ENCODE peak calls at places on chromosome 10, in nine cellular contexts. One of them, this sample, is unnamed.

GRCh38 chr10:53134050-53134449 is 361.5 kb upstream of the MBL2 start:
- DNase-seq in Peyer's patch: no peak
- DNase-seq in adrenal gland: no peak
- DNase-seq in transverse colon: no peak
- DNase-seq in ovary: no peak
- DNase-seq in MM.1S: no peak
- DNase-seq in psoas muscle: no peak
- DNase-seq in pancreas: no peak
- DNase-seq in sigmoid colon: no peak
- DNase-seq in this sample: no peak

GRCh38 chr10:98293550-98294269 is 25.7 kb upstream of the LOXL4 start:
- DNase-seq in ovary: no peak
- DNase-seq in psoas muscle: peak; percentile 69
- DNase-seq in pancreas: no peak
- DNase-seq in sigmoid colon: peak; percentile 68
- DNase-seq in MM.1S: no peak
- DNase-seq in transverse colon: no peak
- DNase-seq in adrenal gland: no peak
- DNase-seq in Peyer's patch: no peak
- DNase-seq in this sample: no peak

GRCh38 chr10:121900443-121901174 is 27.2 kb downstream of the ATE1 start:
- DNase-seq in MM.1S: peak; percentile 78
- DNase-seq in psoas muscle: no peak
- DNase-seq in adrenal gland: no peak
- DNase-seq in transverse colon: no peak
- DNase-seq in Peyer's patch: no peak
- DNase-seq in sigmoid colon: no peak
- DNase-seq in pancreas: no peak
- DNase-seq in ovary: no peak
- DNase-seq in this sample: no peak

GRCh38 chr10:4820804-4821401 is 5.1 kb upstream of the AKR1E2 start:
- DNase-seq in Peyer's patch: no peak
- DNase-seq in pancreas: no peak
- DNase-seq in transverse colon: no peak
- DNase-seq in MM.1S: no peak
- DNase-seq in sigmoid colon: no peak
- DNase-seq in adrenal gland: peak; percentile 24
- DNase-seq in psoas muscle: no peak
- DNase-seq in ovary: no peak
- DNase-seq in this sample: no peak

GRCh38 chr10:3477683-3478082 is 305.1 kb upstream of the PITRM1 start:
- DNase-seq in MM.1S: no peak
- DNase-seq in transverse colon: no peak
- DNase-seq in adrenal gland: no peak
- DNase-seq in sigmoid colon: no peak
- DNase-seq in psoas muscle: no peak
- DNase-seq in pancreas: no peak
- DNase-seq in Peyer's patch: no peak
- DNase-seq in ovary: no peak
- DNase-seq in this sample: no peak

GRCh38 chr10:122499491-122499941 is 38.2 kb downstream of the HTRA1 start:
- DNase-seq in ovary: no peak
- DNase-seq in sigmoid colon: peak; percentile 83
- DNase-seq in pancreas: no peak
- DNase-seq in Peyer's patch: peak; percentile 47
- DNase-seq in transverse colon: peak; percentile 26
- DNase-seq in psoas muscle: no peak
- DNase-seq in adrenal gland: no peak
- DNase-seq in MM.1S: no peak
- DNase-seq in this sample: no peak

GRCh38 chr10:103854687-103855423 is 521 bp downstream of the SH3PXD2A start:
- DNase-seq in adrenal gland: peak; percentile 25
- DNase-seq in psoas muscle: peak; percentile 77
- DNase-seq in pancreas: peak; percentile 79
- DNase-seq in Peyer's patch: peak; percentile 69
- DNase-seq in transverse colon: peak; percentile 46
- DNase-seq in MM.1S: no peak
- DNase-seq in sigmoid colon: peak; percentile 78
- DNase-seq in ovary: peak; percentile 70
- DNase-seq in this sample: peak; percentile 48

GRCh38 chr10:90577569-90577968 is 280.3 kb downstream of the HTR7 start:
- DNase-seq in ovary: no peak
- DNase-seq in Peyer's patch: no peak
- DNase-seq in MM.1S: no peak
- DNase-seq in adrenal gland: no peak
- DNase-seq in pancreas: no peak
- DNase-seq in transverse colon: no peak
- DNase-seq in sigmoid colon: no peak
- DNase-seq in psoas muscle: no peak
- DNase-seq in this sample: no peak

GRCh38 chr10:123559066-123559822 is 106.9 kb upstream of the GPR26 start:
- DNase-seq in MM.1S: peak; percentile 54
- DNase-seq in psoas muscle: peak; percentile 73
- DNase-seq in pancreas: peak; percentile 88
- DNase-seq in ovary: peak; percentile 70
- DNase-seq in transverse colon: peak; percentile 74
- DNase-seq in sigmoid colon: peak; percentile 82
- DNase-seq in adrenal gland: peak; percentile 71
- DNase-seq in Peyer's patch: peak; percentile 81
- DNase-seq in this sample: peak; percentile 66

GRCh38 chr10:71714055-71714454 is 5.5 kb downstream of the C10orf105 start:
- DNase-seq in psoas muscle: no peak
- DNase-seq in Peyer's patch: no peak
- DNase-seq in MM.1S: no peak
- DNase-seq in pancreas: no peak
- DNase-seq in ovary: no peak
- DNase-seq in transverse colon: no peak
- DNase-seq in adrenal gland: no peak
- DNase-seq in sigmoid colon: no peak
- DNase-seq in this sample: no peak

GRCh38 chr10:83166344-83166743 is 973.0 kb upstream of the GHITM start:
- DNase-seq in psoas muscle: no peak
- DNase-seq in ovary: no peak
- DNase-seq in pancreas: no peak
- DNase-seq in MM.1S: peak; percentile 13
- DNase-seq in Peyer's patch: no peak
- DNase-seq in transverse colon: no peak
- DNase-seq in adrenal gland: no peak
- DNase-seq in sigmoid colon: no peak
- DNase-seq in this sample: peak; percentile 66

GRCh38 chr10:69160809-69161225 is 19.2 kb upstream of the SUPV3L1 start:
- DNase-seq in transverse colon: no peak
- DNase-seq in MM.1S: no peak
- DNase-seq in sigmoid colon: no peak
- DNase-seq in ovary: no peak
- DNase-seq in Peyer's patch: no peak
- DNase-seq in psoas muscle: no peak
- DNase-seq in pancreas: no peak
- DNase-seq in adrenal gland: no peak
- DNase-seq in this sample: no peak

GRCh38 chr10:133258818-133259602 is 17.7 kb downstream of the ADAM8 start:
- DNase-seq in pancreas: no peak
- DNase-seq in adrenal gland: peak; percentile 97
- DNase-seq in ovary: peak; percentile 65
- DNase-seq in Peyer's patch: no peak
- DNase-seq in sigmoid colon: peak; percentile 90
- DNase-seq in psoas muscle: peak; percentile 91
- DNase-seq in transverse colon: peak; percentile 70
- DNase-seq in MM.1S: peak; percentile 13
- DNase-seq in this sample: no peak

GRCh38 chr10:110625356-110625894 is 18.7 kb upstream of the RBM20 start:
- DNase-seq in psoas muscle: no peak
- DNase-seq in pancreas: no peak
- DNase-seq in adrenal gland: no peak
- DNase-seq in ovary: no peak
- DNase-seq in Peyer's patch: peak; percentile 62
- DNase-seq in MM.1S: no peak
- DNase-seq in transverse colon: peak; percentile 50
- DNase-seq in sigmoid colon: no peak
- DNase-seq in this sample: peak; percentile 94

GRCh38 chr10:110837418-110838120 is 34.2 kb upstream of the PDCD4 start:
- DNase-seq in ovary: no peak
- DNase-seq in transverse colon: peak; percentile 34
- DNase-seq in sigmoid colon: peak; percentile 82
- DNase-seq in pancreas: no peak
- DNase-seq in adrenal gland: no peak
- DNase-seq in Peyer's patch: no peak
- DNase-seq in psoas muscle: no peak
- DNase-seq in MM.1S: no peak
- DNase-seq in this sample: no peak

GRCh38 chr10:82463165-82463564 is 588.2 kb downstream of the NRG3 start:
- DNase-seq in ovary: no peak
- DNase-seq in pancreas: no peak
- DNase-seq in transverse colon: no peak
- DNase-seq in adrenal gland: no peak
- DNase-seq in MM.1S: no peak
- DNase-seq in psoas muscle: no peak
- DNase-seq in Peyer's patch: no peak
- DNase-seq in sigmoid colon: no peak
- DNase-seq in this sample: no peak

GRCh38 chr10:102400598-102401321 is 5.3 kb downstream of the NFKB2 start:
- DNase-seq in Peyer's patch: no peak
- DNase-seq in ovary: no peak
- DNase-seq in transverse colon: no peak
- DNase-seq in pancreas: peak; percentile 78
- DNase-seq in MM.1S: no peak
- DNase-seq in psoas muscle: no peak
- DNase-seq in adrenal gland: no peak
- DNase-seq in sigmoid colon: peak; percentile 64
- DNase-seq in this sample: no peak

GRCh38 chr10:30813872-30814471 is 184.4 kb upstream of the LYZL2 start:
- DNase-seq in transverse colon: no peak
- DNase-seq in pancreas: no peak
- DNase-seq in Peyer's patch: no peak
- DNase-seq in psoas muscle: no peak
- DNase-seq in adrenal gland: no peak
- DNase-seq in MM.1S: peak; percentile 89
- DNase-seq in ovary: no peak
- DNase-seq in sigmoid colon: peak; percentile 54
- DNase-seq in this sample: no peak

GRCh38 chr10:91681361-91682276 is 48.7 kb upstream of the PPP1R3C start:
- DNase-seq in pancreas: no peak
- DNase-seq in Peyer's patch: no peak
- DNase-seq in sigmoid colon: no peak
- DNase-seq in transverse colon: no peak
- DNase-seq in psoas muscle: no peak
- DNase-seq in adrenal gland: peak; percentile 58
- DNase-seq in MM.1S: no peak
- DNase-seq in ovary: no peak
- DNase-seq in this sample: no peak

GRCh38 chr10:62993121-62993520 is 140.0 kb upstream of the NRBF2 start:
- DNase-seq in ovary: no peak
- DNase-seq in psoas muscle: no peak
- DNase-seq in Peyer's patch: no peak
- DNase-seq in sigmoid colon: no peak
- DNase-seq in adrenal gland: no peak
- DNase-seq in MM.1S: no peak
- DNase-seq in pancreas: no peak
- DNase-seq in transverse colon: no peak
- DNase-seq in this sample: no peak

DNA sequence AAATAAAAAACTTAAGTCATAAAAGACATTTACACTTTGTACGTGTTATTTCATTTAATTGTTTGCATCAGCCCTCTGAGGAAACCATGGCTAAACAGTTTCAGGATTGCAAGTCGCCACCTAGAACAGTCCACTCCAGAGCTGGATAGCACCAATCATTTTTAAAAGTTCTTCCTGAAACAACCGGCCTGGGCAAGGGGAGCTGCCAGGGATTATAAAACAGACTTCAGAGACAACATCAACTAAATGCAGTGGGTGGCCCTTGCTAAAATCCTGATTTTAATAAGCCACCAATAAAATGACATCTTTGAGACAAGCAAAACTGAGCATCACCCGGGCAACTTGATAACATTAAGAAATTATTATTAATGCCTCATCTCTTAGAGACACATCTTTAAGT is 13.5 kb downstream of the DLG5 start:
- DNase-seq in transverse colon: no peak
- DNase-seq in psoas muscle: no peak
- DNase-seq in MM.1S: no peak
- DNase-seq in ovary: no peak
- DNase-seq in sigmoid colon: no peak
- DNase-seq in pancreas: no peak
- DNase-seq in Peyer's patch: no peak
- DNase-seq in adrenal gland: no peak
- DNase-seq in this sample: no peak
- H3K36me3 ChIP-seq in transverse colon: no peaks in the 10 kb centered on the region
- H3K36me3 ChIP-seq in psoas muscle: no peaks in the 10 kb centered on the region
- H3K36me3 ChIP-seq in MM.1S: no peaks in the 10 kb centered on the region
- H3K36me3 ChIP-seq in ovary: no peaks in the 10 kb centered on the region
- H3K36me3 ChIP-seq in sigmoid colon: no peaks in the 10 kb centered on the region
- H3K36me3 ChIP-seq in pancreas: no peaks in the 10 kb centered on the region
- H3K36me3 ChIP-seq in Peyer's patch: no peaks in the 10 kb centered on the region
- H3K36me3 ChIP-seq in adrenal gland: no peaks in the 10 kb centered on the region
- H3K36me3 ChIP-seq in this sample: peaks cover 9% of the 10 kb centered on the region

DNA sequence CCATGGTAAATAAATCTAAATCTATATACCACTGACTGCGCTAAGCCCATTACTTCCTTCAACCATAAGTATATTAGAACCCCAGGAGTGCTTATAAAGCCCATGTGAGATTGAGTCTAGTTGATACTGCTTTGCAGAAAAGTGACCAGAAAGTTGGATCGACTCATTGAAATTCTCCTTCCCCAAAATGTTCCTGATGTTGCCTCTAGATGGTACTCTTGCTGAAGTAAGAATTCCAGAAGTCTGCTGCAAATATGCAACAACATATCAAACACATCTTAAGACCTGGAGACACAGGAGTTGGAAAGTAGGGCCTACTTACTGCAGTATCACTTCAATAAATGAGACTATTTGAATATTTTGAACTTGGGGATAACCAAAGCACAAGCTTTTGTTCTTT is 550.8 kb downstream of the IPMK start:
- DNase-seq in transverse colon: no peak
- DNase-seq in sigmoid colon: no peak
- DNase-seq in MM.1S: peak; percentile 37
- DNase-seq in pancreas: no peak
- DNase-seq in ovary: no peak
- DNase-seq in psoas muscle: no peak
- DNase-seq in adrenal gland: no peak
- DNase-seq in Peyer's patch: no peak
- DNase-seq in this sample: no peak
- TF ChIP-seq CTCF in transverse colon: peak; percentile 30
- TF ChIP-seq CTCF in sigmoid colon: no peak
- TF ChIP-seq CTCF in MM.1S: peak; percentile 46
- TF ChIP-seq CTCF in pancreas: no peak
- TF ChIP-seq CTCF in ovary: no peak
- TF ChIP-seq CTCF in psoas muscle: no peak
- TF ChIP-seq CTCF in adrenal gland: peak; percentile 47
- TF ChIP-seq CTCF in Peyer's patch: peak; percentile 40
- TF ChIP-seq CTCF in this sample: peak; percentile 42

GRCh38 chr10:128978211-128978610 is 488.8 kb upstream of the MGMT start:
- DNase-seq in ovary: no peak
- DNase-seq in adrenal gland: no peak
- DNase-seq in pancreas: no peak
- DNase-seq in psoas muscle: no peak
- DNase-seq in transverse colon: no peak
- DNase-seq in Peyer's patch: no peak
- DNase-seq in sigmoid colon: no peak
- DNase-seq in MM.1S: no peak
- DNase-seq in this sample: no peak
- H3K9me3 ChIP-seq in ovary: no peaks in the 10 kb centered on the region
- H3K9me3 ChIP-seq in adrenal gland: no peaks in the 10 kb centered on the region
- H3K9me3 ChIP-seq in pancreas: no peaks in the 10 kb centered on the region
- H3K9me3 ChIP-seq in psoas muscle: no peaks in the 10 kb centered on the region
- H3K9me3 ChIP-seq in transverse colon: no peaks in the 10 kb centered on the region
- H3K9me3 ChIP-seq in Peyer's patch: no peaks in the 10 kb centered on the region
- H3K9me3 ChIP-seq in sigmoid colon: no peaks in the 10 kb centered on the region
- H3K9me3 ChIP-seq in MM.1S: no peaks in the 10 kb centered on the region
- H3K9me3 ChIP-seq in this sample: no peaks in the 10 kb centered on the region

GRCh38 chr10:13328126-13328525 is 20.0 kb downstream of the SEPHS1 start:
- DNase-seq in adrenal gland: no peak
- DNase-seq in ovary: no peak
- DNase-seq in transverse colon: no peak
- DNase-seq in sigmoid colon: no peak
- DNase-seq in Peyer's patch: no peak
- DNase-seq in pancreas: no peak
- DNase-seq in MM.1S: no peak
- DNase-seq in psoas muscle: peak; percentile 19
- DNase-seq in this sample: no peak
- H3K36me3 ChIP-seq in adrenal gland: no peaks in the 10 kb centered on the region
- H3K36me3 ChIP-seq in ovary: no peaks in the 10 kb centered on the region
- H3K36me3 ChIP-seq in transverse colon: no peaks in the 10 kb centered on the region
- H3K36me3 ChIP-seq in sigmoid colon: peaks cover 34% of the 10 kb centered on the region
- H3K36me3 ChIP-seq in Peyer's patch: no peaks in the 10 kb centered on the region
- H3K36me3 ChIP-seq in pancreas: peaks cover 4% of the 10 kb centered on the region
- H3K36me3 ChIP-seq in MM.1S: no peaks in the 10 kb centered on the region
- H3K36me3 ChIP-seq in psoas muscle: peaks cover 5% of the 10 kb centered on the region
- H3K36me3 ChIP-seq in this sample: peaks cover 26% of the 10 kb centered on the region